ENCODE peak calls at places on chromosomes 2 and 18, in four cellular contexts. J, K, W and U are unnamed samples.

GRCh38 chr18:11981633-11982366 is 493 bp downstream of the IMPA2 start:
- DNase-seq in K (peak; percentile 35), J (no peak), W (no peak), U (peak; percentile 46)

GRCh38 chr18:44841221-44841620 is 160.5 kb downstream of the SETBP1 start:
- DNase-seq in W (no peak), K (no peak), J (no peak), U (no peak)

GRCh38 chr2:212723226-212723625 is 184.6 kb upstream of the ERBB4 start:
- DNase-seq in K (no peak), W (no peak), J (no peak), U (no peak)

GRCh38 chr2:121330921-121331320 is 45.9 kb upstream of the TFCP2L1 start:
- DNase-seq in J (no peak), K (no peak), W (no peak), U (no peak)

GRCh38 chr18:57698571-57699276 is 77.1 kb upstream of the NARS1 start:
- DNase-seq in W (no peak), J (no peak), K (no peak), U (peak; percentile 78)

GRCh38 chr18:54222922-54223567 is 1.4 kb downstream of the MBD2 start:
- DNase-seq in K (no peak), J (no peak), W (no peak), U (no peak)

GRCh38 chr2:122186761-122187222 is 431.3 kb downstream of the TSN start:
- DNase-seq in K (no peak), J (no peak), W (no peak), U (no peak)

GRCh38 chr2:44974064-44974715 is 32.7 kb downstream of the SIX3 start:
- DNase-seq in K (peak; percentile 79), J (no peak), W (no peak), U (peak; percentile 90)

GRCh38 chr2:64466696-64467462 is 12.9 kb downstream of the LGALSL start:
- DNase-seq in K (no peak), W (no peak), J (no peak), U (no peak)

GRCh38 chr2:51997571-51997970 is 965.6 kb upstream of the NRXN1 start:
- DNase-seq in W (no peak), J (no peak), K (no peak), U (no peak)

GRCh38 chr2:165889158-165889557 is 64.4 kb downstream of the TTC21B start:
- DNase-seq in W (no peak), K (no peak), J (no peak), U (no peak)

GRCh38 chr2:152307863-152308262 is 27.1 kb upstream of the FMNL2 start:
- DNase-seq in W (no peak), K (no peak), J (no peak), U (no peak)

GRCh38 chr2:38600242-38600891 is 2.4 kb downstream of the HNRNPLL start:
- DNase-seq in W (no peak), J (no peak), K (no peak), U (peak; percentile 72)

GRCh38 chr2:217988014-217988839 is 14.6 kb downstream of the TNS1 start:
- DNase-seq in K (peak; percentile 61), J (peak; percentile 88), W (no peak), U (peak; percentile 77)

GRCh38 chr2:195984951-195985726 is 83.5 kb downstream of the DNAH7 start:
- DNase-seq in J (no peak), K (no peak), W (no peak), U (no peak)

GRCh38 chr18:80246656-80247402 is 485 bp downstream of the PARD6G start:
- DNase-seq in J (no peak), W (no peak), K (peak; percentile 10), U (peak; percentile 26)

GRCh38 chr2:218876562-218877219 is 4.0 kb upstream of the WNT10A start:
- DNase-seq in W (no peak), K (peak; percentile 62), J (peak; percentile 54), U (peak; percentile 72)

GRCh38 chr18:48167901-48168300 is 237.4 kb upstream of the SMAD2 start:
- DNase-seq in W (no peak), K (no peak), J (no peak), U (no peak)

GRCh38 chr2:229363126-229363814 is 92.2 kb upstream of the PID1 start:
- DNase-seq in K (no peak), J (no peak), W (no peak), U (no peak)

GRCh38 chr18:48138211-48138610 is 207.8 kb upstream of the SMAD2 start:
- DNase-seq in W (no peak), K (no peak), J (no peak), U (no peak)

GRCh38 chr18:6118080-6118479 is 222.8 kb upstream of the TMEM200C start:
- DNase-seq in K (no peak), W (no peak), J (no peak), U (no peak)

GRCh38 chr2:239372835-239373234 is 28.0 kb downstream of the HDAC4 start:
- DNase-seq in J (no peak), K (no peak), W (no peak), U (no peak)

GRCh38 chr2:142140434-142140845 is 9.6 kb upstream of the LRP1B start:
- DNase-seq in J (no peak), K (no peak), W (no peak), U (no peak)

GRCh38 chr2:54106631-54107454 is 8.6 kb upstream of the ACYP2 start:
- DNase-seq in K (peak; percentile 51), J (no peak), W (no peak), U (peak; percentile 84)

GRCh38 chr18:10141559-10141958 is 227.7 kb downstream of the VAPA start:
- DNase-seq in J (no peak), K (peak; percentile 21), W (no peak), U (no peak)

GRCh38 chr2:63058149-63058741 is 7.6 kb downstream of the OTX1 start:
- DNase-seq in W (no peak), K (no peak), J (no peak), U (no peak)

DNA sequence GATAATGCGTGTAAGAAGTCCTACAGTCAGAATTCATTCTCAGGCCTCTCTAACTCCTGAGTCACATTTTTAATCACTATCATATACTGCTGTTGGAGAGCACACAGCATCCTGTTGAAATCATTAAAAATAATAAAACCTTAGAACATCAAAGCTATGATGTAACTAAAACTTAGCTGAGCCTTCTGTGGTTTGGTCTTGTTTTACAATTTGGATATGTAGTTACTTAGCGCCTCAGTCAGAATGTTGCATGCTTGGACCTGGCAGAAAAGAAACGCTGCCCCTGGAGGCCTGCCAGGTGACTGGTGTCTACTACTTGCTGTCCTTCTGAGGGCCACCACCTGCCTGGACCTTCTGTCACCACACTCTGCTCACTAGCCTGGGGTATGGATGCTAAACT is 261.1 kb upstream of the RASGRP3 start:
- DNase-seq in J (peak; percentile 37), W (no peak), K (no peak), U (peak; percentile 14)
- H3K4me1 ChIP-seq in J (peaks cover 62% of the 10 kb centered on the region), W (no peaks in the 10 kb centered on the region), K (peaks cover 78% of the 10 kb centered on the region), U (no peaks in the 10 kb centered on the region)

DNA sequence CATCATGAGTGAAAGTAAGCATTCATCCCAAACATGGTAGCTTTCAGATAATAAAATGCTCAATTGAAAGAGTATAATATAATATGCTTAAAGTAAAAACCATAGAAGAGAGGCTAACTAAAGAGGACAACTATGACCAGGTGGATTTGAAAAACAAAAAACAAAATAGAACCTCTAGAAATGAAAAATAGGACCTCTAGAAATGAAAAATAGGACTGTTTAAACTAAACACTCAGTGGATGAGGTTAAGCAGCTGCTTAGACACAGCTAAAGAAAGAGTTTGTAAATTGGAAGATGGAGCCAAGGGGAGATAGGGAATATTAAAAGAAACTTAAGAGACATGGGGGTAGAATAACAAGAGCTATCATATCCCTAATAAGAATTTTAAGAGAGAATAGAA is 301.6 kb downstream of the BCL2 start:
- DNase-seq in J (no peak), W (no peak), K (no peak), U (no peak)
- H3K27ac ChIP-seq in J (no peak overlapping the region), W (no peak overlapping the region), K (no peak overlapping the region), U (no peak overlapping the region)

DNA sequence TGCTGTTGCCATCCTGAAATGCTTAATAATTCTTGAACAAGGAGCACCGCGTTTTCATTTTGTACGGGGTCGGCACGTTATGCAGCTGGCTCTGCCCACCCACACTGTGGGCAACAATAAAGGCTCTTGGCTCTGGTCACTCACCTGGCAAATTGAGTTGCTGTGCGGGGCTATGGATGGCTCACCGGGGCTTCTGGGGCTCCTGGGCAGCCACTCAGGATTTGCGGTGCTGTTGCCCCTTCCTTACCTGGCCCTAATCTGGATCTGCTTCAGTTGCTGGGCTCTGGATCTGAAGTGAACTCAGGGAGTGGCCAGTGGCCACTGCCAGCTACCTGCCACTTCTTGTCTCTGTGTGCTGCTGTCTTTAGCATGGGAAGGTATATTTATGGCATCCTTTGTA is 22.7 kb downstream of the RHOB start:
- DNase-seq in W (no peak), J (no peak), K (no peak), U (no peak)
- H3K4me1 ChIP-seq in W (peaks cover 8% of the 10 kb centered on the region), J (peaks cover 10% of the 10 kb centered on the region), K (no peaks in the 10 kb centered on the region), U (peaks cover 9% of the 10 kb centered on the region)

DNA sequence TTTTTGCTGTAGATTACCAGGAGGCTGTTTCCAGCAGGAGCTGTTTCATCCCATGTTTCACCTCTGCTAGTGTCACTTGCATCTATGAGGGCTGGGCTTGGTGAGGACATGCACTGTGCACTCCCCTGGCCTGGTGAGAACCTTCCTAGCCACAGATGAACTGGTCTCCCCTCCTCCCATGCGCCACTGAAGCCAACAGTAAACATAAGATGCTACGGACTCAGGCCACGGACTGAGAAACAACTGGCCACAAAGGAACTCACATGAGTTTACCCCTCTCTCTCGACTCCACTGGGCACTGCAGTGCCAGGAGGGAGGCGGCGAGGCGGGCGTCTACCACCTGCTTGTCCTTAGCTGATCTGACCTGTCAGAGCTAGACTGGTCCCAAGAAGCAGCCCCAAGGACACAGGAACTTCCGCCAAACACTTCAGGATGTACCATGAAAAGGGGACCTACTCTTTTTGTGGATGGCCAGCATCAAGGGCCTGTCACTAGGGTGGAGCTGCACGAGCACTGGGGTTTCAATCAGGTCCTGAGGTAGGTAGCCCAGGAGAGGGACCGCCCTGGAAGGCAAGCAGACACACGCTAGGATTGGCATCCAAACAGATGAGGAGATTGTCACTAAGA is 22.8 kb upstream of the HES6 start:
- DNase-seq in K (no peak), W (no peak), J (no peak), U (no peak)
- H3K27ac ChIP-seq in K (no peak overlapping the region), W (peak overlapping the region; percentile 72), J (peak overlapping the region; percentile 61), U (no peak overlapping the region)

DNA sequence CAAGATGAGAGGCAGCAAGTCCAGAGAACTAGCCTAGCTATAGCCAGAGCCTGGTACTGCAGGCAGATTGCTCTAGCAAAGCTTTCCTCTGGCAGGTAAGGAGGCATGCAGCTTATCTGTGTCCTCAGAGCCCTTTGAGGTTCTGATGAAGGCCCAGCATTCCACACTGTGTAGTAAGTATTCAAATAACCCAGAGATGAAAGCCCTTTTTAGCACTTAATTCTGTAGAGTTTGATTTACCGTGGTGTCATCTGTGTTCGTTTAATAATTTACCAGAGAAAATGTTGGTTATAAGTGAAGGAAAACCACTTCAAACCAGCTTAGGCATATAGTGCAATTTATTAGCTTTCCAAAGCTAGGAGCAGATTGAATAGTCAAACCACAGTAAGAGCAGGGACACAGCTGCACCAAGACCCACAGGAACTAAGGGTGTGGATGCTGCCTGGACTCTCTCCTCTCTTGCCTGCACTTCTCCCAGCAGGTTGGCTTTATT is 226.6 kb downstream of the BABAM2 start:
- DNase-seq in K (no peak), W (no peak), J (no peak), U (no peak)
- H3K4me1 ChIP-seq in K (peaks cover 18% of the 10 kb centered on the region), W (no peaks in the 10 kb centered on the region), J (peaks cover 11% of the 10 kb centered on the region), U (no peaks in the 10 kb centered on the region)

GRCh38 chr18:58967643-58968291 is 103.1 kb downstream of the ZNF532 start:
- DNase-seq in J (no peak), W (no peak), K (no peak), U (no peak)
- H3K27ac ChIP-seq in J (peak overlapping the region; percentile 61), W (peak overlapping the region; percentile 24), K (peak overlapping the region; percentile 50), U (no peak overlapping the region)